ENCODE peak calls at places on chromosomes 4 and X, in eight cellular contexts. One of them, this sample, is unnamed.

GRCh38 chrX:44072631-44073030 is 99.4 kb upstream of the NDP start:
- DNase-seq in suprapubic skin: no peak
- DNase-seq in HepG2: no peak
- DNase-seq in transverse colon: no peak
- DNase-seq in body of pancreas: no peak
- DNase-seq in tibial nerve: no peak
- DNase-seq in lower leg skin: no peak
- DNase-seq in esophagus squamous epithelium: no peak
- DNase-seq in this sample: no peak

GRCh38 chr4:41256740-41257256 is at the start of gene UCHL1:
- DNase-seq in lower leg skin: no peak
- DNase-seq in HepG2: no peak
- DNase-seq in esophagus squamous epithelium: no peak
- DNase-seq in body of pancreas: peak; percentile 15
- DNase-seq in tibial nerve: no peak
- DNase-seq in transverse colon: peak; percentile 24
- DNase-seq in suprapubic skin: no peak
- DNase-seq in this sample: peak; percentile 21

GRCh38 chr4:2231082-2231481 is 10.8 kb downstream of the HAUS3 start:
- DNase-seq in tibial nerve: no peak
- DNase-seq in HepG2: no peak
- DNase-seq in suprapubic skin: no peak
- DNase-seq in transverse colon: no peak
- DNase-seq in body of pancreas: no peak
- DNase-seq in esophagus squamous epithelium: no peak
- DNase-seq in lower leg skin: no peak
- DNase-seq in this sample: no peak

GRCh38 chr4:124183926-124184325 is 528.6 kb downstream of the ANKRD50 start:
- DNase-seq in tibial nerve: no peak
- DNase-seq in body of pancreas: no peak
- DNase-seq in suprapubic skin: no peak
- DNase-seq in transverse colon: no peak
- DNase-seq in esophagus squamous epithelium: no peak
- DNase-seq in HepG2: no peak
- DNase-seq in lower leg skin: no peak
- DNase-seq in this sample: no peak

GRCh38 chr4:40309250-40309774 is 25.8 kb upstream of the CHRNA9 start:
- DNase-seq in esophagus squamous epithelium: no peak
- DNase-seq in transverse colon: peak; percentile 94
- DNase-seq in body of pancreas: peak; percentile 91
- DNase-seq in suprapubic skin: peak; percentile 91
- DNase-seq in tibial nerve: peak; percentile 90
- DNase-seq in HepG2: peak; percentile 64
- DNase-seq in lower leg skin: peak; percentile 82
- DNase-seq in this sample: peak; percentile 95

GRCh38 chrX:6708041-6708440 is 173.1 kb upstream of the VCX3A start:
- DNase-seq in HepG2: no peak
- DNase-seq in tibial nerve: no peak
- DNase-seq in esophagus squamous epithelium: no peak
- DNase-seq in suprapubic skin: no peak
- DNase-seq in body of pancreas: no peak
- DNase-seq in lower leg skin: no peak
- DNase-seq in transverse colon: no peak
- DNase-seq in this sample: no peak

GRCh38 chr4:5199142-5199541 is 147.9 kb downstream of the STK32B start:
- DNase-seq in HepG2: no peak
- DNase-seq in suprapubic skin: no peak
- DNase-seq in tibial nerve: no peak
- DNase-seq in body of pancreas: no peak
- DNase-seq in transverse colon: no peak
- DNase-seq in lower leg skin: no peak
- DNase-seq in esophagus squamous epithelium: no peak
- DNase-seq in this sample: no peak

GRCh38 chrX:32170481-32170880 is 1040.9 kb downstream of the DMD start:
- DNase-seq in transverse colon: no peak
- DNase-seq in esophagus squamous epithelium: no peak
- DNase-seq in tibial nerve: no peak
- DNase-seq in lower leg skin: no peak
- DNase-seq in body of pancreas: no peak
- DNase-seq in HepG2: no peak
- DNase-seq in suprapubic skin: no peak
- DNase-seq in this sample: no peak

GRCh38 chr4:186067757-186068385 is 1.1 kb upstream of the TLR3 start:
- DNase-seq in tibial nerve: peak; percentile 23
- DNase-seq in lower leg skin: peak; percentile 43
- DNase-seq in transverse colon: peak; percentile 80
- DNase-seq in body of pancreas: peak; percentile 79
- DNase-seq in suprapubic skin: peak; percentile 74
- DNase-seq in HepG2: peak; percentile 67
- DNase-seq in esophagus squamous epithelium: peak; percentile 2
- DNase-seq in this sample: peak; percentile 78

GRCh38 chr4:121597346-121597934 is 99.3 kb downstream of the ANXA5 start:
- DNase-seq in tibial nerve: no peak
- DNase-seq in lower leg skin: no peak
- DNase-seq in HepG2: no peak
- DNase-seq in transverse colon: no peak
- DNase-seq in esophagus squamous epithelium: no peak
- DNase-seq in body of pancreas: no peak
- DNase-seq in suprapubic skin: no peak
- DNase-seq in this sample: no peak

GRCh38 chr4:142353149-142353738 is 492.9 kb downstream of the INPP4B start:
- DNase-seq in lower leg skin: no peak
- DNase-seq in transverse colon: no peak
- DNase-seq in body of pancreas: no peak
- DNase-seq in suprapubic skin: no peak
- DNase-seq in esophagus squamous epithelium: no peak
- DNase-seq in HepG2: peak; percentile 27
- DNase-seq in tibial nerve: no peak
- DNase-seq in this sample: peak; percentile 47

GRCh38 chrX:48934581-48935331 is 15.9 kb upstream of the PIM2 start:
- DNase-seq in HepG2: no peak
- DNase-seq in esophagus squamous epithelium: no peak
- DNase-seq in suprapubic skin: no peak
- DNase-seq in transverse colon: no peak
- DNase-seq in lower leg skin: no peak
- DNase-seq in tibial nerve: no peak
- DNase-seq in body of pancreas: no peak
- DNase-seq in this sample: no peak

GRCh38 chr4:8586246-8586645 is 6.1 kb downstream of the GPR78 start:
- DNase-seq in body of pancreas: no peak
- DNase-seq in tibial nerve: no peak
- DNase-seq in HepG2: no peak
- DNase-seq in suprapubic skin: no peak
- DNase-seq in lower leg skin: no peak
- DNase-seq in esophagus squamous epithelium: no peak
- DNase-seq in transverse colon: no peak
- DNase-seq in this sample: no peak

GRCh38 chr4:127709456-127709855 is 20.7 kb upstream of the SLC25A31 start:
- DNase-seq in body of pancreas: no peak
- DNase-seq in HepG2: no peak
- DNase-seq in lower leg skin: no peak
- DNase-seq in transverse colon: no peak
- DNase-seq in esophagus squamous epithelium: no peak
- DNase-seq in tibial nerve: no peak
- DNase-seq in suprapubic skin: no peak
- DNase-seq in this sample: no peak

GRCh38 chr4:16508968-16509367 is 282.7 kb upstream of the TAPT1 start:
- DNase-seq in lower leg skin: no peak
- DNase-seq in tibial nerve: no peak
- DNase-seq in esophagus squamous epithelium: no peak
- DNase-seq in HepG2: no peak
- DNase-seq in suprapubic skin: no peak
- DNase-seq in body of pancreas: no peak
- DNase-seq in transverse colon: no peak
- DNase-seq in this sample: no peak

GRCh38 chr4:59248313-59248712 is 1951.8 kb upstream of the ADGRL3 start:
- DNase-seq in HepG2: no peak
- DNase-seq in lower leg skin: no peak
- DNase-seq in suprapubic skin: no peak
- DNase-seq in esophagus squamous epithelium: no peak
- DNase-seq in body of pancreas: no peak
- DNase-seq in transverse colon: no peak
- DNase-seq in tibial nerve: no peak
- DNase-seq in this sample: no peak

GRCh38 chr4:86972997-86973396 is 38.2 kb downstream of the AFF1 start:
- DNase-seq in tibial nerve: no peak
- DNase-seq in esophagus squamous epithelium: no peak
- DNase-seq in lower leg skin: peak; percentile 76
- DNase-seq in HepG2: peak; percentile 72
- DNase-seq in body of pancreas: peak; percentile 83
- DNase-seq in transverse colon: peak; percentile 63
- DNase-seq in suprapubic skin: no peak
- DNase-seq in this sample: no peak

GRCh38 chr4:184778325-184778724 is 44.4 kb upstream of the CENPU start:
- DNase-seq in esophagus squamous epithelium: no peak
- DNase-seq in suprapubic skin: no peak
- DNase-seq in lower leg skin: no peak
- DNase-seq in tibial nerve: no peak
- DNase-seq in HepG2: no peak
- DNase-seq in transverse colon: no peak
- DNase-seq in body of pancreas: no peak
- DNase-seq in this sample: no peak

GRCh38 chr4:150569384-150569987 is 12.5 kb upstream of the MAB21L2 start:
- DNase-seq in lower leg skin: no peak
- DNase-seq in esophagus squamous epithelium: no peak
- DNase-seq in suprapubic skin: no peak
- DNase-seq in HepG2: no peak
- DNase-seq in transverse colon: no peak
- DNase-seq in tibial nerve: no peak
- DNase-seq in body of pancreas: no peak
- DNase-seq in this sample: peak; percentile 40

GRCh38 chr4:100557306-100557705 is 39.5 kb upstream of the EMCN start:
- DNase-seq in suprapubic skin: no peak
- DNase-seq in tibial nerve: no peak
- DNase-seq in esophagus squamous epithelium: no peak
- DNase-seq in transverse colon: no peak
- DNase-seq in body of pancreas: no peak
- DNase-seq in lower leg skin: no peak
- DNase-seq in HepG2: no peak
- DNase-seq in this sample: no peak

GRCh38 chr4:147814334-147814733 is 82.4 kb downstream of the ARHGAP10 start:
- DNase-seq in transverse colon: no peak
- DNase-seq in tibial nerve: no peak
- DNase-seq in lower leg skin: no peak
- DNase-seq in suprapubic skin: no peak
- DNase-seq in body of pancreas: no peak
- DNase-seq in esophagus squamous epithelium: no peak
- DNase-seq in HepG2: no peak
- DNase-seq in this sample: no peak

GRCh38 chrX:106952988-106953387 is 32.8 kb downstream of the CLDN2 start:
- DNase-seq in HepG2: no peak
- DNase-seq in esophagus squamous epithelium: no peak
- DNase-seq in lower leg skin: no peak
- DNase-seq in transverse colon: no peak
- DNase-seq in body of pancreas: no peak
- DNase-seq in tibial nerve: no peak
- DNase-seq in suprapubic skin: no peak
- DNase-seq in this sample: no peak

GRCh38 chrX:42797646-42798045 is 19.7 kb upstream of the PPP1R2C start:
- DNase-seq in transverse colon: no peak
- DNase-seq in tibial nerve: no peak
- DNase-seq in lower leg skin: peak; percentile 30
- DNase-seq in suprapubic skin: no peak
- DNase-seq in esophagus squamous epithelium: no peak
- DNase-seq in body of pancreas: no peak
- DNase-seq in HepG2: no peak
- DNase-seq in this sample: no peak

GRCh38 chr4:26782168-26782829 is 78.3 kb upstream of the STIM2 start:
- DNase-seq in tibial nerve: no peak
- DNase-seq in suprapubic skin: no peak
- DNase-seq in esophagus squamous epithelium: no peak
- DNase-seq in body of pancreas: no peak
- DNase-seq in HepG2: no peak
- DNase-seq in lower leg skin: no peak
- DNase-seq in transverse colon: no peak
- DNase-seq in this sample: no peak

GRCh38 chr4:77697860-77698599 is 92.4 kb downstream of the CXCL13 start:
- DNase-seq in esophagus squamous epithelium: no peak
- DNase-seq in tibial nerve: no peak
- DNase-seq in transverse colon: peak; percentile 53
- DNase-seq in lower leg skin: no peak
- DNase-seq in body of pancreas: peak; percentile 62
- DNase-seq in HepG2: peak; percentile 34
- DNase-seq in suprapubic skin: no peak
- DNase-seq in this sample: no peak

GRCh38 chr4:157075401-157075800 is 549 bp upstream of the GLRB start:
- DNase-seq in suprapubic skin: no peak
- DNase-seq in tibial nerve: no peak
- DNase-seq in lower leg skin: no peak
- DNase-seq in transverse colon: no peak
- DNase-seq in body of pancreas: no peak
- DNase-seq in esophagus squamous epithelium: no peak
- DNase-seq in HepG2: no peak
- DNase-seq in this sample: no peak
- H3K4me3 ChIP-seq in suprapubic skin: peak overlapping the region; percentile 72
- H3K4me3 ChIP-seq in tibial nerve: no peak overlapping the region
- H3K4me3 ChIP-seq in lower leg skin: no peak overlapping the region
- H3K4me3 ChIP-seq in transverse colon: peak overlapping the region; percentile 44
- H3K4me3 ChIP-seq in body of pancreas: no peak overlapping the region
- H3K4me3 ChIP-seq in esophagus squamous epithelium: peak overlapping the region; percentile 59
- H3K4me3 ChIP-seq in HepG2: peak overlapping the region; percentile 73
- H3K4me3 ChIP-seq in this sample: no peak overlapping the region

GRCh38 chr4:38015886-38016515 is 55.8 kb downstream of the PTTG2 start:
- DNase-seq in suprapubic skin: no peak
- DNase-seq in lower leg skin: no peak
- DNase-seq in body of pancreas: no peak
- DNase-seq in transverse colon: no peak
- DNase-seq in esophagus squamous epithelium: no peak
- DNase-seq in HepG2: no peak
- DNase-seq in tibial nerve: no peak
- DNase-seq in this sample: no peak
- TF ChIP-seq POLR2A in suprapubic skin: no peak
- TF ChIP-seq POLR2A in lower leg skin: no peak
- TF ChIP-seq POLR2A in body of pancreas: no peak
- TF ChIP-seq POLR2A in transverse colon: no peak
- TF ChIP-seq POLR2A in esophagus squamous epithelium: no peak
- TF ChIP-seq POLR2A in HepG2: no peak
- TF ChIP-seq POLR2A in tibial nerve: no peak
- TF ChIP-seq POLR2A in this sample: no peak

GRCh38 chr4:158652920-158653319 is 18.8 kb downstream of the C4orf46 start:
- DNase-seq in esophagus squamous epithelium: no peak
- DNase-seq in body of pancreas: no peak
- DNase-seq in suprapubic skin: no peak
- DNase-seq in transverse colon: no peak
- DNase-seq in tibial nerve: no peak
- DNase-seq in HepG2: no peak
- DNase-seq in lower leg skin: no peak
- DNase-seq in this sample: no peak
- H3K4me3 ChIP-seq in esophagus squamous epithelium: no peak overlapping the region
- H3K4me3 ChIP-seq in body of pancreas: no peak overlapping the region
- H3K4me3 ChIP-seq in suprapubic skin: no peak overlapping the region
- H3K4me3 ChIP-seq in transverse colon: no peak overlapping the region
- H3K4me3 ChIP-seq in tibial nerve: no peak overlapping the region
- H3K4me3 ChIP-seq in HepG2: no peak overlapping the region
- H3K4me3 ChIP-seq in lower leg skin: no peak overlapping the region
- H3K4me3 ChIP-seq in this sample: no peak overlapping the region

DNA sequence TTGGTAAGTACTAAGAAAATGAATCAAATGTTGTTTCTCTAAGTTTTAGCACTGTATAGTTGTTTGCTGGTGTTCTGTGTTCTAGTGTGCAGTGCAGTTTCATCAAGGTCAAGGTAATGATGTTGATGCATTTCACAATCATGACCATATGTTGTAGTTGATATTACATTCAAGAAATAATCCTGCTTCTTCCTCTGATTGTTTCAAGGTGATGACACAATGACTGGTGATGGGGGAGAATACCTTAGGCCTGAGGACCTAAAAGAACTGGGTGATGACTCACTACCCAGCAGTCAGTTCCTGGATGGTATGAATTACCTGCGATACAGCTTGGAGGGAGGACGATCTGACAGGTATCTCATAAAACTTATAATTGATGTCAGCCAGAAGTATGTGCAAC is 261.6 kb downstream of the ANK2 start:
- DNase-seq in esophagus squamous epithelium: no peak
- DNase-seq in lower leg skin: no peak
- DNase-seq in body of pancreas: no peak
- DNase-seq in transverse colon: no peak
- DNase-seq in HepG2: no peak
- DNase-seq in tibial nerve: no peak
- DNase-seq in suprapubic skin: no peak
- DNase-seq in this sample: no peak
- TF ChIP-seq POLR2A in esophagus squamous epithelium: no peak
- TF ChIP-seq POLR2A in lower leg skin: no peak
- TF ChIP-seq POLR2A in body of pancreas: no peak
- TF ChIP-seq POLR2A in transverse colon: no peak
- TF ChIP-seq POLR2A in HepG2: no peak
- TF ChIP-seq POLR2A in tibial nerve: no peak
- TF ChIP-seq POLR2A in suprapubic skin: no peak
- TF ChIP-seq POLR2A in this sample: no peak

This sample was measured in adrenal gland.